ENCODE peak calls at places on chromosomes 7 and 10, in six cellular contexts. K is T1000; W is fibroblast of the aortic adventitia; E is H4; I is activated naive CD4-positive, alpha-beta T cell treated with anti-CD3 and anti-CD28 coated beads for 36 hours; H is mesothelial cell of epicardium. X is an unnamed sample.

GRCh38 chr7:105838273-105839141 is 37.9 kb downstream of the ATXN7L1 start:
- DNase-seq in K (no peak), W (peak; percentile 69), E (no peak), I (no peak), H (no peak), X (no peak)

GRCh38 chr7:97016392-97017196 is 8.0 kb downstream of the DLX5 start:
- DNase-seq in K (no peak), W (no peak), E (no peak), I (no peak), H (no peak), X (no peak)

GRCh38 chr7:137959987-137960386 is 41.9 kb downstream of the CREB3L2 start:
- DNase-seq in K (no peak), W (no peak), E (no peak), I (no peak), H (no peak), X (no peak)

GRCh38 chr7:65004575-65004974 is 1.9 kb downstream of the ERV3-1 start:
- DNase-seq in K (no peak), W (no peak), E (no peak), I (no peak), H (no peak), X (no peak)

GRCh38 chr7:55244346-55244745 is 120.8 kb upstream of the LANCL2 start:
- DNase-seq in K (no peak), W (no peak), E (no peak), I (no peak), H (no peak), X (no peak)

GRCh38 chr10:77737608-77738007 is 100.0 kb upstream of the KCNMA1 start:
- DNase-seq in K (no peak), W (peak; percentile 73), E (no peak), I (no peak), H (no peak), X (peak; percentile 91)

GRCh38 chr7:149450821-149451220 is 10.0 kb downstream of the ZNF777 start:
- DNase-seq in K (no peak), W (no peak), E (no peak), I (no peak), H (no peak), X (no peak)

GRCh38 chr10:64529003-64529350 is 1007.8 kb downstream of the REEP3 start:
- DNase-seq in K (no peak), W (no peak), E (no peak), I (no peak), H (no peak), X (no peak)

GRCh38 chr10:100882681-100883321 is 30.0 kb upstream of the SLF2 start:
- DNase-seq in K (peak; percentile 34), W (peak; percentile 83), E (no peak), I (no peak), H (no peak), X (no peak)

GRCh38 chr7:105830405-105831218 is 45.8 kb downstream of the ATXN7L1 start:
- DNase-seq in K (peak; percentile 28), W (peak; percentile 98), E (peak; percentile 82), I (no peak), H (no peak), X (peak; percentile 46)

GRCh38 chr10:77087406-77087805 is 550.2 kb downstream of the KCNMA1 start:
- DNase-seq in K (no peak), W (no peak), E (no peak), I (no peak), H (no peak), X (no peak)

GRCh38 chr7:25643285-25643684 is 415.0 kb upstream of the NPVF start:
- DNase-seq in K (no peak), W (no peak), E (no peak), I (no peak), H (no peak), X (no peak)

GRCh38 chr7:20738517-20739481 is 47.9 kb downstream of the SP8 start:
- DNase-seq in K (no peak), W (no peak), E (no peak), I (no peak), H (no peak), X (no peak)

GRCh38 chr7:91299952-91300775 is 35.9 kb downstream of the FZD1 start:
- DNase-seq in K (no peak), W (no peak), E (no peak), I (no peak), H (no peak), X (no peak)

GRCh38 chr10:122999347-122999746 is 9.2 kb downstream of the IKZF5 start:
- DNase-seq in K (no peak), W (no peak), E (no peak), I (no peak), H (no peak), X (no peak)

GRCh38 chr7:77655361-77655760 is 40.9 kb upstream of the RSBN1L start:
- DNase-seq in K (no peak), W (no peak), E (no peak), I (no peak), H (no peak), X (no peak)

GRCh38 chr10:21626457-21627161 is 92.6 kb downstream of the MLLT10 start:
- DNase-seq in K (no peak), W (peak; percentile 24), E (no peak), I (no peak), H (no peak), X (peak; percentile 11)

GRCh38 chr7:94440460-94441039 is 45.9 kb downstream of the COL1A2 start:
- DNase-seq in K (no peak), W (peak; percentile 35), E (no peak), I (no peak), H (no peak), X (no peak)

GRCh38 chr7:158486919-158487318 is 100.7 kb downstream of the PTPRN2 start:
- DNase-seq in K (no peak), W (no peak), E (no peak), I (no peak), H (no peak), X (no peak)

GRCh38 chr10:87685832-87686589 is 26.3 kb downstream of the PAPSS2 start:
- DNase-seq in K (no peak), W (no peak), E (no peak), I (no peak), H (no peak), X (no peak)

GRCh38 chr7:29285451-29285807 is 90.9 kb downstream of the CHN2 start:
- DNase-seq in K (peak; percentile 67), W (peak; percentile 91), E (peak; percentile 100), I (peak; percentile 67), H (no peak), X (peak; percentile 95)

GRCh38 chr7:41578700-41579099 is 124.2 kb downstream of the INHBA start:
- DNase-seq in K (no peak), W (no peak), E (peak; percentile 76), I (no peak), H (no peak), X (no peak)

GRCh38 chr7:34247468-34247867 is 342.1 kb downstream of the BMPER start:
- DNase-seq in K (no peak), W (peak; percentile 21), E (peak; percentile 53), I (no peak), H (no peak), X (no peak)

GRCh38 chr7:41097501-41097900 is 605.4 kb downstream of the INHBA start:
- DNase-seq in K (no peak), W (peak; percentile 26), E (no peak), I (no peak), H (no peak), X (peak; percentile 86)

X was measured in keratinocyte.